ENCODE peak calls at places on chromosome 1, in four cellular contexts. I is stimulated activated CD4-positive, alpha-beta T cell treated with anti-CD3 and anti-CD28 coated beads, Interleukin-4, amount 100 ng/mL, for 24 hours; Z is GOT3; X is A172. W is an unnamed sample.

GRCh38 chr1:208496467-208497371 is 252.5 kb upstream of the PLXNA2 start:
- DNase-seq in I (no peak), Z (no peak), X (no peak), W (no peak)

GRCh38 chr1:193472838-193473398 is 286.5 kb upstream of the B3GALT2 start:
- DNase-seq in I (no peak), Z (no peak), X (no peak), W (no peak)

GRCh38 chr1:221880182-221880581 is 138.3 kb upstream of the DUSP10 start:
- DNase-seq in I (no peak), Z (no peak), X (no peak), W (no peak)

GRCh38 chr1:169106921-169107672 is 607 bp downstream of the ATP1B1 start:
- DNase-seq in I (no peak), Z (no peak), X (peak), W (peak)

GRCh38 chr1:25727026-25727818 is 72.8 kb upstream of the SELENON start:
- DNase-seq in I (no peak), Z (no peak), X (no peak), W (no peak)

GRCh38 chr1:42971848-42972291 is 13.2 kb upstream of the SLC2A1 start:
- DNase-seq in I (no peak), Z (no peak), X (peak), W (peak)

GRCh38 chr1:29852248-29852647 is 615.9 kb downstream of the PTPRU start:
- DNase-seq in I (no peak), Z (no peak), X (no peak), W (no peak)

GRCh38 chr1:94544706-94545490 is 3.3 kb upstream of the F3 start:
- DNase-seq in I (no peak), Z (no peak), X (peak), W (peak)

GRCh38 chr1:27071049-27071416 is 58.4 kb upstream of the TENT5B start:
- DNase-seq in I (no peak), Z (no peak), X (no peak), W (no peak)

GRCh38 chr1:234302334-234302962 is 70.8 kb upstream of the COA6 start:
- DNase-seq in I (no peak), Z (no peak), X (no peak), W (no peak)

GRCh38 chr1:25765152-25765909 is 34.7 kb upstream of the SELENON start:
- DNase-seq in I (no peak), Z (no peak), X (no peak), W (no peak)

GRCh38 chr1:36415661-36416346 is 18.1 kb upstream of the LSM10 start:
- DNase-seq in I (no peak), Z (no peak), X (no peak), W (no peak)

GRCh38 chr1:52365091-52365745 is 787 bp downstream of the CC2D1B start:
- DNase-seq in I (no peak), Z (peak), X (peak), W (peak)

GRCh38 chr1:232501856-232502255 is 128.1 kb downstream of the SIPA1L2 start:
- DNase-seq in I (no peak), Z (no peak), X (no peak), W (no peak)

GRCh38 chr1:36087233-36088123 is 1.2 kb upstream of the ADPRS start:
- DNase-seq in I (no peak), Z (no peak), X (no peak), W (no peak)

GRCh38 chr1:51671527-51672325 is 54.8 kb downstream of the OSBPL9 start:
- DNase-seq in I (no peak), Z (no peak), X (peak), W (no peak)

W was measured in RKO.